ENCODE peak calls at places on chromosomes 6 and 20, in ten cellular contexts. M is IMR-90, U is neural progenitor cell, P is ovary, T is DND-41, N is left ventricle myocardium inferior, O is tibial artery, E is colonic mucosa, I is A549, S is spleen. K is an unnamed sample.
A peak's percentile ranks its signal among the peaks of the same experiment; 100 is the strongest.

GRCh38 chr6:85865665-85866372 is 223.1 kb upstream of the SYNCRIP start:
- DNase-seq in E (peak; percentile 32), S (no peak), U (peak; percentile 24), N (no peak), I (peak; percentile 12), M (peak; percentile 71), O (no peak), T (peak; percentile 45), P (peak; percentile 11), K (no peak)

GRCh38 chr20:19909696-19910095 is 107.5 kb upstream of the NAA20 start:
- DNase-seq in S (peak; percentile 82), T (no peak), O (peak; percentile 87), I (no peak), N (peak; percentile 84), P (no peak), M (no peak), E (peak; percentile 58), U (no peak), K (peak; percentile 89)

GRCh38 chr6:156873654-156874380 is 96.6 kb downstream of the ARID1B start:
- DNase-seq in P (no peak), E (no peak), N (no peak), I (no peak), M (no peak), U (no peak), S (no peak), T (no peak), O (no peak), K (no peak)

GRCh38 chr6:152232494-152233151 is 404.5 kb downstream of the SYNE1 start:
- DNase-seq in E (no peak), O (no peak), I (no peak), N (peak; percentile 19), S (no peak), T (no peak), P (no peak), U (no peak), M (peak; percentile 67), K (peak; percentile 76)

GRCh38 chr6:90464507-90464906 is 122.4 kb downstream of the MAP3K7 start:
- DNase-seq in T (no peak), E (no peak), S (no peak), I (no peak), U (no peak), P (no peak), O (no peak), M (no peak), N (no peak), K (no peak)

GRCh38 chr6:28490191-28490890 is 25.3 kb downstream of the GPX6 start:
- DNase-seq in S (no peak), U (peak; percentile 26), E (no peak), O (no peak), T (no peak), P (peak; percentile 45), N (no peak), M (peak; percentile 19), I (no peak), K (peak; percentile 48)

GRCh38 chr6:18585032-18585573 is 198.0 kb downstream of the RNF144B start:
- DNase-seq in I (peak; percentile 12), M (peak; percentile 65), U (no peak), T (no peak), E (peak; percentile 48), N (no peak), O (peak; percentile 47), P (no peak), S (no peak), K (no peak)

GRCh38 chr6:134296762-134297161 is 21.1 kb downstream of the SGK1 start:
- DNase-seq in N (no peak), T (no peak), P (no peak), M (no peak), I (no peak), U (no peak), E (no peak), O (no peak), S (no peak), K (no peak)

GRCh38 chr20:53940883-53941546 is 129.4 kb downstream of the BCAS1 start:
- DNase-seq in T (no peak), I (peak; percentile 81), O (peak; percentile 47), N (peak; percentile 37), U (peak; percentile 51), P (no peak), E (no peak), M (peak; percentile 94), S (no peak), K (peak; percentile 43)

GRCh38 chr20:38357653-38358207 is 11.4 kb downstream of the LBP start:
- DNase-seq in P (no peak), T (peak; percentile 27), N (no peak), M (peak; percentile 15), E (no peak), S (no peak), I (no peak), O (no peak), U (no peak), K (no peak)

GRCh38 chr6:131828080-131828479 is 20.3 kb downstream of the ENPP1 start:
- DNase-seq in S (no peak), E (no peak), T (no peak), M (peak; percentile 64), I (no peak), N (no peak), U (no peak), P (no peak), O (peak; percentile 31), K (no peak)

GRCh38 chr6:40535105-40535783 is 51.9 kb downstream of the LRFN2 start:
- DNase-seq in U (no peak), M (no peak), T (peak; percentile 14), O (no peak), N (no peak), E (no peak), P (no peak), I (no peak), S (peak; percentile 23), K (no peak)

GRCh38 chr6:107713214-107713962 is 110.7 kb downstream of the SCML4 start:
- DNase-seq in S (no peak), M (no peak), I (no peak), E (no peak), U (no peak), O (no peak), T (peak; percentile 39), P (no peak), N (no peak), K (no peak)

GRCh38 chr6:44789790-44790189 is 402.3 kb downstream of the CDC5L start:
- DNase-seq in I (no peak), E (no peak), P (no peak), S (no peak), M (no peak), U (no peak), N (no peak), T (no peak), O (no peak), K (no peak)

DNA sequence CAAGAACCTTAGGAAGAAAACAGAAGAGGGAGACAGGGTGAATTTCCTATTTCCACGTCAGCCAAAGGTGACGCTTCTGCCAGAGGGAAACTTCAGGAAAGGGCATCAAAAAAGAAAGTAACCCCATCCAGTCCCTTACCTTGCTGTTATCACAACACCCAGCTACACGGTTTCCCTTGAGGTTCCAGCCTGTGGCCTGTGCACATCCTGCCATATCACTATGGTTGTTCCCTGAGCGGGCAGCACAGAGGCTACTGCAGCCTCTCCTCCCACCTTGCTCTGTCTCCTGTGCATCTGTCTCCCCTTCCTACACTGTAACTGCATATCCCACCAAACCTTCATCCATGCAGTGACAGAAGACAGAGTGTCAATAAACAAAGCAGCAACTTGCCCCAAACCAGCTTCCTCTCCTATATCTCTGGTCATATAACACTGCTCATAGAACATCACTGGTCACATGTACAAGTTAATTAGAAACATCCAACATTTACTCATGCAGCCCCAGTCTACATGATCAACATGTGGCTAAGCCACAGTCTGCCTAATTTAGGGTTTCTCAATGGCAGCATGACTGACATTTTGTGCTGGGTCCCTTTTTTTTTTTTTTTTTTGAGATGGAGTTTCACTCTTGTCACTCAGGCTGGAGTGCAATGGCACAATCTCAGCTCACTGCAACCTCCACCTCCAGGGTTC is 54.7 kb downstream of the GFOD1 start:
- DNase-seq in T (no peak), I (no peak), N (no peak), E (no peak), S (no peak), M (no peak), O (no peak), U (no peak), P (no peak), K (no peak)
- H3K4me1 ChIP-seq in T (no peaks in the 10 kb centered on the region), I (peaks cover 15% of the 10 kb centered on the region), N (peaks cover 91% of the 10 kb centered on the region), E (no peaks in the 10 kb centered on the region), S (peaks cover 14% of the 10 kb centered on the region), M (peaks cover 2% of the 10 kb centered on the region), O (no peaks in the 10 kb centered on the region), U (peaks cover 13% of the 10 kb centered on the region), P (no peaks in the 10 kb centered on the region), K (peaks cover 35% of the 10 kb centered on the region)

GRCh38 chr20:57959589-57959988 is 249.8 kb upstream of the PMEPA1 start:
- DNase-seq in O (no peak), U (no peak), N (no peak), E (no peak), P (no peak), I (no peak), S (no peak), T (no peak), M (no peak), K (no peak)
- H3K27ac ChIP-seq in O (peak overlapping the region; percentile 38), U (no peak overlapping the region), N (no peak overlapping the region), E (no peak overlapping the region), P (no peak overlapping the region), I (peak overlapping the region; percentile 53), S (no peak overlapping the region), T (no peak overlapping the region), M (no peak overlapping the region), K (no peak overlapping the region)

DNA sequence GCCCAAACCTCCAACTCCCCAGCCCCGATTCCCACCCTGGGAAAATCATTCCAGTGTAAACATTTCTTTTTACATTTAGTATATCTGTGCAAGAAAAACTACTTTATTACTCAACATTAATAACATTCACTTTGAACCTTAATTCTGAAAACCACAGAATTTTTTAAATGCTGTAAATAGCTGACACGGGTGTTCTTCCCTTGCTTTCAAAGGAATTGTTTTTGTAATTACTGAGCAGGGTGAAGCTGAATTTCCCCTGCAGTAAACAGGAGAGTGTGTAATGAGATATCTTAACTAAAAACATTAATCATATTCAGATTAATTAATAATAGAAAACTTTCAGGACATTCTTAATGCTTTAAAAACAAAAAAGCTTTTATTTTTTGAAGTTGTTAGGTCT is 99.3 kb upstream of the CITED2 start:
- DNase-seq in P (no peak), S (no peak), T (no peak), M (no peak), I (no peak), N (no peak), E (no peak), O (no peak), U (no peak), K (no peak)
- H3K4me3 ChIP-seq in P (no peak overlapping the region), S (no peak overlapping the region), T (no peak overlapping the region), M (no peak overlapping the region), I (no peak overlapping the region), N (no peak overlapping the region), E (no peak overlapping the region), O (no peak overlapping the region), U (no peak overlapping the region), K (no peak overlapping the region)

GRCh38 chr6:164040994-164041393 is 626.5 kb downstream of the QKI start:
- DNase-seq in I (no peak), E (no peak), P (no peak), T (no peak), O (no peak), N (no peak), S (no peak), M (no peak), U (no peak), K (no peak)
- H3K4me1 ChIP-seq in I (no peaks in the 10 kb centered on the region), E (no peaks in the 10 kb centered on the region), P (no peaks in the 10 kb centered on the region), T (no peaks in the 10 kb centered on the region), O (no peaks in the 10 kb centered on the region), N (peaks cover 17% of the 10 kb centered on the region), S (peaks cover 4% of the 10 kb centered on the region), M (no peaks in the 10 kb centered on the region), U (no peaks in the 10 kb centered on the region), K (no peaks in the 10 kb centered on the region)